ENCODE peak calls at places on chromosomes 16 and 17, in four cellular contexts. X, U, Y and E are unnamed samples.

GRCh38 chr17:33667052-33667509 is 374.0 kb upstream of the ASIC2 start:
- DNase-seq in Y (no peak), U (peak), X (no peak), E (no peak)

GRCh38 chr16:87822571-87822970 is 46.7 kb downstream of the SLC7A5 start:
- DNase-seq in Y (no peak), X (no peak), U (no peak), E (no peak)

GRCh38 chr16:65666132-65666869 is 544.4 kb upstream of the CDH11 start:
- DNase-seq in X (peak), Y (no peak), U (peak), E (no peak)

GRCh38 chr17:72273301-72274056 is 152.7 kb downstream of the SOX9 start:
- DNase-seq in Y (no peak), U (peak), X (peak), E (no peak)

GRCh38 chr16:88430524-88431446 is 22.3 kb upstream of the ZFPM1 start:
- DNase-seq in Y (no peak), U (no peak), X (no peak), E (no peak)

GRCh38 chr17:66727634-66728570 is 107.0 kb upstream of the CACNG5 start:
- DNase-seq in Y (no peak), X (peak), U (peak), E (peak)

GRCh38 chr16:22098538-22099255 is 6.4 kb downstream of the VWA3A start:
- DNase-seq in Y (no peak), U (peak), X (peak), E (no peak)

GRCh38 chr16:22638393-22639206 is 127.9 kb downstream of the NPIPB5 start:
- DNase-seq in X (peak), Y (no peak), U (peak), E (no peak)

GRCh38 chr17:17812211-17813054 is 24.4 kb downstream of the SREBF1 start:
- DNase-seq in X (peak), Y (peak), U (peak), E (peak)

GRCh38 chr16:89506791-89507191 is 1.4 kb upstream of the SPG7 start:
- DNase-seq in X (no peak), U (no peak), Y (no peak), E (no peak)

GRCh38 chr16:54176376-54176901 is 110.1 kb downstream of the IRX3 start:
- DNase-seq in U (no peak), X (no peak), Y (no peak), E (no peak)

GRCh38 chr17:67335245-67335835 is 31.0 kb downstream of the PSMD12 start:
- DNase-seq in U (no peak), X (no peak), Y (no peak), E (no peak)

GRCh38 chr17:50841949-50842354 is 6.6 kb downstream of the WFIKKN2 start:
- DNase-seq in U (peak), Y (no peak), X (peak), E (peak)

GRCh38 chr17:43615330-43615729 is 46.4 kb downstream of the MEOX1 start:
- DNase-seq in X (peak), Y (no peak), U (no peak), E (no peak)

GRCh38 chr17:73760186-73760758 is 116.0 kb upstream of the SDK2 start:
- DNase-seq in Y (peak), U (no peak), X (no peak), E (no peak)

GRCh38 chr16:25210758-25211157 is 6.0 kb upstream of the AQP8 start:
- DNase-seq in X (peak), U (peak), Y (no peak), E (no peak)

GRCh38 chr16:20676268-20676828 is 21.1 kb downstream of the ACSM1 start:
- DNase-seq in Y (no peak), U (no peak), X (peak), E (peak)

GRCh38 chr16:87246269-87247065 is 70.7 kb downstream of the C16orf95 start:
- DNase-seq in Y (no peak), X (no peak), U (no peak), E (no peak)

GRCh38 chr17:45222273-45222993 is 748 bp downstream of the FMNL1 start:
- DNase-seq in U (no peak), X (no peak), Y (no peak), E (peak)
- H3K9ac ChIP-seq in U (peak), X (no peak), Y (no peak), E (peak)

DNA sequence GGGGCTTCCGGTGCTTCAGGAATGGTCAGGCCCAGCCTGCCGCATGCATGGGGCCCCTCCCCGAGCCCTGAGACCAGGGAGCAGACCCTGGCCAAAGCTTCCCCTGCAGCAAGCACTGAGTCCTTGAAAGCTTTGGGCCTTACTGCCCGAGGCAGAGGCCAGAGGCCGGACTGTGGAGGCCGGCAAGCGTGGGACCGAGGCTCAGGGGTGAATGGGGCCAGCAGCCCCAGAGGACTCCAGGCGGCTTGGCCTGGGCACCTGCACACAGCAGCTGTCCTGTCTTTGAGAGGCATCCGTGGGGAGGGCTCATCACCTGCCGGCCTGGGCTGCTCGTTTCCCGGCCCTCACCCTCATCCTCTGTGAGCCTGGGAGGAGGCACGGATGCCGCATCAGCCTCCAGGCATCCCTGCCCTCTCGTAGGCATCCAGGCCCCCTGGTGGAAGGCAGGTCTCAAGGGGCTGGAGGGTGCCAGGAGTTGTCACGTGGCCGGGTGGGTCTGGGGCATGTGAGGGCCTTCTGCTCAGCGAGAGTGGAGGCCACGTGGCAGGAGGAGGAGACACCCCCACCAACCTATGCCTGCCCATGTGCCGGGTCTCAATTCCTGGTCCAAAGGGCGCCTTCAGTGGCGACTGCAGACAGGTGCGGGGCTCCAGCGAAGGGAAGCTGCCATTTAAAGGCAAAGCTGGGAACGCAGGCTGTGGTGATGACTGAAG is 31.4 kb downstream of the CACNA1H start:
- DNase-seq in X (no peak), Y (no peak), U (no peak), E (no peak)
- TF ChIP-seq CTCF in X (no peak), Y (no peak), U (peak), E (no peak)

GRCh38 chr16:11666108-11667055 is 1.9 kb upstream of the SNN start:
- DNase-seq in U (no peak), X (peak), Y (peak), E (no peak)
- H3K9ac ChIP-seq in U (no peak), X (no peak), Y (no peak), E (no peak)

GRCh38 chr17:29585080-29585751 is 4.2 kb downstream of the GIT1 start:
- DNase-seq in X (no peak), U (no peak), Y (no peak), E (no peak)
- TF ChIP-seq CTCF in X (no peak), U (peak), Y (no peak), E (no peak)

DNA sequence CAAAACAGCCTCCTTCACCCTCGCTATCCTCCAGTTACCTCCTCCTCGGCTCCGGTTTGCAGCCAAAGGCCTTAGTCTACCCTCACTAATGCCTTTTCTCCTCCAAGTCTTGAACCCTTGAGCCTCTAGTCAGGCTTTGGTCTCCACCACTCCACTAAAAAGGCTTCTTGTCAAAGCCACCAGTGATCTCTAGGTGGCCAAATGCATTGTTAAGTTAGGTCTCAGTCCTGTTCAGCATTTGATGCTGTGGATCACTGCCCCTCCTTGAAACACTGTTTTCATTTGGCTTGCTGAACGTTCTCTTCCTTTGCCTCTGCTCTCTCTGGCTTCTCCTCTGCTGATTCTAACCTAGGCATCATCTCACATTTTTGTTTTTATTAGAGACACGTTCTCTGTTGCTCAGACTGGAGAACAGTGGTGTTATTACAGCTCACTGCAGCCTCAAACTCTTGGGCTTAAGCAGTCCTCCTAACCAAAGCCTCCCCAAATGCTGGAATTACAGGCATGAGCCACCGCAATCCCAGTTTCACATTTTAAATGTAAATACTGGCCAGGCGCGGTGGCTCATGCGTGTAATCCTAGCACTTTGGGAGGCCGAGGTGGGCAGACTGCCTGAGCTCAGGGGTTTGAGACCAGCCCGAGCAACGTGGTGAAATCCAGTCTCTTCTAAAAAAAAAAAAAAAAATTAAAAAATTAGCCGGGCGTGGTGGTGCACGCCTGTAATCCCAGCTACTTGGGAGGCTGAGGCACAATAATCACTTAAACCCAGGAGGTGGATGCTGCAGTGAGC is 1.1 kb downstream of the SGF29 start:
- DNase-seq in X (no peak), U (no peak), Y (no peak), E (no peak)
- H3K9ac ChIP-seq in X (peak), U (peak), Y (peak), E (peak)

GRCh38 chr17:63985387-63986140 is 12.6 kb upstream of the PRR29 start:
- DNase-seq in U (no peak), X (no peak), Y (peak), E (no peak)

GRCh38 chr17:63983326-63983725 is 10.6 kb upstream of the SCN4A start:
- DNase-seq in X (no peak), Y (peak), U (no peak), E (no peak)

GRCh38 chr17:63984651-63985386 is 12.1 kb upstream of the SCN4A start:
- DNase-seq in X (peak), Y (peak), U (peak), E (peak)

GRCh38 chr17:63986842-63987615 is 11.1 kb upstream of the PRR29 start:
- DNase-seq in X (no peak), Y (peak), U (no peak), E (no peak)

GRCh38 chr17:63984206-63984605 is 11.5 kb upstream of the SCN4A start:
- DNase-seq in X (no peak), U (no peak), Y (peak), E (no peak)
- TF ChIP-seq CTCF in X (no peak), U (no peak), Y (no peak), E (no peak)

GRCh38 chr17:63955791-63956190 is 16.9 kb downstream of the SCN4A start:
- DNase-seq in U (no peak), X (no peak), Y (no peak), E (no peak)

GRCh38 chr17:63956296-63956920 is 16.3 kb downstream of the SCN4A start:
- DNase-seq in X (no peak), Y (no peak), U (no peak), E (no peak)

GRCh38 chr17:63950940-63951907 is 19.1 kb upstream of the CD79B start:
- DNase-seq in X (peak), Y (no peak), U (peak), E (peak)

GRCh38 chr17:63955232-63955631 is 17.5 kb downstream of the SCN4A start:
- DNase-seq in U (no peak), X (no peak), Y (no peak), E (no peak)

DNA sequence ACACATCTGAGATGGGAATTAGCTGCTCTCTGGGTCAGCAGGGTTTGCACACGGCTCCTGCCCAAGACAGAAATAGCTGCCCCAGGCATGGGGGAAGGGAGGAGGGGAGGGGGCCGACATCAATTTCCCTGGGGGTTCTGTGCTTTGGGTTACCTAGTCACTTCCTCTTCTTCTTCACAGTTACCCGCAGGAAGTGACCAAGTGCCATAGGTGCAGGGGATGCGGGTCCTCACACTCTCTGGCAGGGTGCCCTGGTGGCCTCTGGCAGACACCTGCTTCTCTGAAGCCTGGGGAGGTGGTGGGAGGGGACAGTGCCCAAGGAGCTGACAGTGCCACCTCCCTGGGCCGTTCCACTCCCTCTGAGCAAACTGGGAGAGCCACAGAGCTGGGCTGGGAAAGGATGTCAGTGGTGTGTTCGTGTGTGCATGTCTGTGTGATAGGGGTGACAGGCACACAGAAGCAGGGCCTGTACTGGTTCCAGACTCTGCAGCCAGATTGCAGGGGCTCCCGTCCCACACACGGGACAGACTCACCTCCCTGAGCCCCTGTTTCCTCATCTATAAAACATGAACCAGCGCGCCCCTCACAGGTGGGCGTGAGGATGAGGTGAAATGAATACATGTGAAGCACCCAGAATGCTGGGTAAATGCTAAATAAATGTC is 18.2 kb downstream of the SCN4A start:
- DNase-seq in Y (no peak), U (no peak), X (no peak), E (no peak)
- H3K9ac ChIP-seq in Y (no peak), U (no peak), X (no peak), E (no peak)